ENCODE peak calls at places on chromosomes 5 and 9, in nine cellular contexts. H is activated CD8-positive, alpha-beta memory T cell treated with anti-CD3 and anti-CD28 coated beads for 4 hours; L is stimulated activated CD8-positive, alpha-beta memory T cell treated with anti-CD3 and anti-CD28 coated beads, Interleukin-7, amount 100 ng/mL, for 24 hours; F is GM04504; Q is NCI-H2029; S is stimulated activated CD4-positive, alpha-beta T cell treated with anti-CD3 and anti-CD28 coated beads, Interleukin-4, amount 100 ng/mL, for 24 hours; Z is left cardiac atrium; C is Caki2; J is H4. V is an unnamed sample.
A peak's percentile ranks its signal among the peaks of the same experiment; 100 is the strongest.

GRCh38 chr5:65035212-65036206 is 266.8 kb downstream of the CWC27 start:
- DNase-seq in H (peak; percentile 73), L (peak; percentile 58), F (peak; percentile 69), Q (peak; percentile 71), S (peak; percentile 80), Z (peak; percentile 92), C (peak; percentile 85), J (peak; percentile 93), V (peak; percentile 47)

GRCh38 chr5:139871624-139872023 is 76.0 kb downstream of the PSD2 start:
- DNase-seq in H (no peak), L (no peak), F (no peak), Q (no peak), S (no peak), Z (no peak), C (no peak), J (no peak), V (no peak)

GRCh38 chr5:23367863-23368262 is 139.5 kb upstream of the PRDM9 start:
- DNase-seq in H (no peak), L (no peak), F (no peak), Q (no peak), S (no peak), Z (no peak), C (no peak), J (peak; percentile 13), V (no peak)

GRCh38 chr9:129140397-129141065 is 29.3 kb downstream of the PTPA start:
- DNase-seq in H (no peak), L (no peak), F (no peak), Q (peak; percentile 42), S (peak; percentile 19), Z (no peak), C (peak; percentile 53), J (peak; percentile 55), V (peak; percentile 62)

GRCh38 chr5:94102849-94103248 is 361.4 kb upstream of the POU5F2 start:
- DNase-seq in H (no peak), L (no peak), F (no peak), Q (peak; percentile 36), S (no peak), Z (no peak), C (no peak), J (no peak), V (no peak)

GRCh38 chr9:102518324-102518723 is 476.8 kb upstream of the CYLC2 start:
- DNase-seq in H (no peak), L (no peak), F (no peak), Q (peak; percentile 82), S (no peak), Z (no peak), C (no peak), J (no peak), V (peak; percentile 69)

GRCh38 chr9:95736370-95736769 is 139.1 kb upstream of the ERCC6L2 start:
- DNase-seq in H (no peak), L (no peak), F (no peak), Q (no peak), S (no peak), Z (no peak), C (no peak), J (no peak), V (no peak)

GRCh38 chr5:31935702-31936347 is 238.3 kb downstream of the GOLPH3 start:
- DNase-seq in H (no peak), L (no peak), F (no peak), Q (no peak), S (no peak), Z (no peak), C (peak; percentile 27), J (no peak), V (peak; percentile 46)

GRCh38 chr9:107488400-107489143 is 997 bp downstream of the KLF4 start:
- DNase-seq in H (no peak), L (no peak), F (no peak), Q (no peak), S (no peak), Z (peak; percentile 82), C (peak; percentile 49), J (no peak), V (peak; percentile 38)

GRCh38 chr5:39892708-39893107 is 467.9 kb upstream of the DAB2 start:
- DNase-seq in H (no peak), L (no peak), F (no peak), Q (no peak), S (no peak), Z (no peak), C (no peak), J (no peak), V (no peak)

GRCh38 chr5:35129921-35130485 is 82.3 kb upstream of the AGXT2 start:
- DNase-seq in H (peak; percentile 16), L (peak; percentile 7), F (no peak), Q (no peak), S (peak; percentile 66), Z (no peak), C (no peak), J (peak; percentile 90), V (no peak)

GRCh38 chr9:119332522-119332921 is 36.7 kb downstream of the BRINP1 start:
- DNase-seq in H (no peak), L (no peak), F (no peak), Q (no peak), S (no peak), Z (no peak), C (no peak), J (no peak), V (no peak)

GRCh38 chr5:96035796-96036195 is 74.1 kb upstream of the ELL2 start:
- DNase-seq in H (no peak), L (no peak), F (no peak), Q (no peak), S (no peak), Z (no peak), C (no peak), J (no peak), V (no peak)

GRCh38 chr9:132014218-132014800 is 65.4 kb downstream of the MED27 start:
- DNase-seq in H (no peak), L (no peak), F (no peak), Q (no peak), S (no peak), Z (no peak), C (no peak), J (no peak), V (no peak)

GRCh38 chr5:72244862-72245371 is 75.1 kb downstream of the MRPS27 start:
- DNase-seq in H (no peak), L (no peak), F (peak; percentile 27), Q (peak; percentile 63), S (no peak), Z (no peak), C (peak; percentile 36), J (peak; percentile 64), V (peak; percentile 25)

GRCh38 chr9:96222132-96222531 is 79.8 kb downstream of the HSD17B3 start:
- DNase-seq in H (no peak), L (no peak), F (no peak), Q (no peak), S (no peak), Z (no peak), C (no peak), J (no peak), V (no peak)

GRCh38 chr5:65172486-65173129 is 309.1 kb downstream of the ADAMTS6 start:
- DNase-seq in H (peak; percentile 17), L (peak; percentile 33), F (peak; percentile 25), Q (no peak), S (peak; percentile 67), Z (no peak), C (no peak), J (no peak), V (no peak)

GRCh38 chr5:123181394-123181801 is 92.4 kb downstream of the PRDM6 start:
- DNase-seq in H (no peak), L (no peak), F (no peak), Q (no peak), S (no peak), Z (no peak), C (no peak), J (no peak), V (no peak)

GRCh38 chr9:2641033-2641432 is 19.4 kb downstream of the VLDLR start:
- DNase-seq in H (no peak), L (no peak), F (no peak), Q (no peak), S (no peak), Z (no peak), C (no peak), J (no peak), V (no peak)

GRCh38 chr9:98922721-98923435 is 20.8 kb upstream of the COL15A1 start:
- DNase-seq in H (no peak), L (no peak), F (no peak), Q (no peak), S (no peak), Z (no peak), C (no peak), J (no peak), V (no peak)

GRCh38 chr9:115640887-115641286 is 512.7 kb upstream of the PAPPA start:
- DNase-seq in H (no peak), L (no peak), F (no peak), Q (no peak), S (no peak), Z (no peak), C (peak; percentile 67), J (peak; percentile 9), V (no peak)

GRCh38 chr5:130995254-130995515 is 169.9 kb downstream of the HINT1 start:
- DNase-seq in H (no peak), L (no peak), F (no peak), Q (no peak), S (no peak), Z (no peak), C (no peak), J (no peak), V (no peak)

GRCh38 chr9:38336341-38336740 is 56.2 kb upstream of the ALDH1B1 start:
- DNase-seq in H (no peak), L (no peak), F (no peak), Q (no peak), S (no peak), Z (no peak), C (no peak), J (no peak), V (no peak)

GRCh38 chr9:129165198-129165597 is 12.9 kb downstream of the IER5L start:
- DNase-seq in H (no peak), L (no peak), F (no peak), Q (no peak), S (no peak), Z (no peak), C (no peak), J (no peak), V (no peak)

GRCh38 chr5:40672440-40672839 is 7.3 kb upstream of the PTGER4 start:
- DNase-seq in H (no peak), L (no peak), F (no peak), Q (no peak), S (no peak), Z (no peak), C (no peak), J (no peak), V (no peak)

GRCh38 chr5:32042571-32042970 is 131.5 kb downstream of the GOLPH3 start:
- DNase-seq in H (no peak), L (no peak), F (no peak), Q (no peak), S (no peak), Z (no peak), C (peak; percentile 64), J (no peak), V (no peak)

GRCh38 chr5:145856285-145856818 is 16.5 kb downstream of the GRXCR2 start:
- DNase-seq in H (no peak), L (no peak), F (peak; percentile 17), Q (no peak), S (peak; percentile 6), Z (peak; percentile 60), C (no peak), J (no peak), V (no peak)

GRCh38 chr5:10630126-10630525 is 66.3 kb downstream of the ANKRD33B start:
- DNase-seq in H (no peak), L (no peak), F (no peak), Q (no peak), S (no peak), Z (no peak), C (no peak), J (no peak), V (no peak)

GRCh38 chr9:134923466-134923865 is 5.8 kb upstream of the FCN1 start:
- DNase-seq in H (no peak), L (no peak), F (no peak), Q (no peak), S (no peak), Z (no peak), C (no peak), J (no peak), V (no peak)

GRCh38 chr9:75299324-75299723 is 211.0 kb downstream of the OSTF1 start:
- DNase-seq in H (no peak), L (no peak), F (no peak), Q (no peak), S (no peak), Z (no peak), C (no peak), J (no peak), V (no peak)

GRCh38 chr9:135978650-135979461 is 17.7 kb upstream of the UBAC1 start:
- DNase-seq in H (no peak), L (no peak), F (no peak), Q (no peak), S (peak; percentile 30), Z (no peak), C (no peak), J (no peak), V (no peak)

V was measured in DMS153.